ENCODE peak calls at places on chromosomes 13 and 19, in eight cellular contexts. One of them, this sample, is unnamed.

GRCh38 chr13:111153977-111154332 is 38.8 kb downstream of the ARHGEF7 start:
- DNase-seq in psoas muscle: no peak
- DNase-seq in endothelial cell: no peak
- DNase-seq in GM20000: peak; percentile 60
- DNase-seq in Panc1: no peak
- DNase-seq in bronchial epithelial cell: peak; percentile 12
- DNase-seq in type B pancreatic cell: no peak
- DNase-seq in AG09309: no peak
- DNase-seq in this sample: no peak

GRCh38 chr13:31970237-31970930 is 61.2 kb upstream of the FRY start:
- DNase-seq in psoas muscle: no peak
- DNase-seq in endothelial cell: no peak
- DNase-seq in GM20000: no peak
- DNase-seq in Panc1: no peak
- DNase-seq in bronchial epithelial cell: peak; percentile 90
- DNase-seq in type B pancreatic cell: no peak
- DNase-seq in AG09309: peak; percentile 83
- DNase-seq in this sample: no peak

GRCh38 chr19:1908364-1908678 is 3.1 kb downstream of the ADAT3 start:
- DNase-seq in psoas muscle: no peak
- DNase-seq in endothelial cell: no peak
- DNase-seq in GM20000: no peak
- DNase-seq in Panc1: no peak
- DNase-seq in bronchial epithelial cell: no peak
- DNase-seq in type B pancreatic cell: no peak
- DNase-seq in AG09309: no peak
- DNase-seq in this sample: no peak

GRCh38 chr13:19957320-19958118 is 1.0 kb upstream of the ZMYM2 start:
- DNase-seq in psoas muscle: peak; percentile 82
- DNase-seq in endothelial cell: peak; percentile 75
- DNase-seq in GM20000: peak; percentile 69
- DNase-seq in Panc1: no peak
- DNase-seq in bronchial epithelial cell: peak; percentile 66
- DNase-seq in type B pancreatic cell: peak; percentile 84
- DNase-seq in AG09309: peak; percentile 21
- DNase-seq in this sample: peak; percentile 71

GRCh38 chr19:38467541-38468525 is 34.3 kb downstream of the RYR1 start:
- DNase-seq in psoas muscle: no peak
- DNase-seq in endothelial cell: no peak
- DNase-seq in GM20000: no peak
- DNase-seq in Panc1: no peak
- DNase-seq in bronchial epithelial cell: no peak
- DNase-seq in type B pancreatic cell: no peak
- DNase-seq in AG09309: no peak
- DNase-seq in this sample: no peak

GRCh38 chr19:3073931-3074595 is 11.8 kb upstream of the TLE5 start:
- DNase-seq in psoas muscle: no peak
- DNase-seq in endothelial cell: no peak
- DNase-seq in GM20000: no peak
- DNase-seq in Panc1: no peak
- DNase-seq in bronchial epithelial cell: no peak
- DNase-seq in type B pancreatic cell: no peak
- DNase-seq in AG09309: no peak
- DNase-seq in this sample: no peak

GRCh38 chr19:46787331-46788100 is 878 bp downstream of the SLC1A5 start:
- DNase-seq in psoas muscle: peak; percentile 83
- DNase-seq in endothelial cell: peak; percentile 49
- DNase-seq in GM20000: peak; percentile 53
- DNase-seq in Panc1: no peak
- DNase-seq in bronchial epithelial cell: peak; percentile 38
- DNase-seq in type B pancreatic cell: peak; percentile 76
- DNase-seq in AG09309: no peak
- DNase-seq in this sample: peak; percentile 54

GRCh38 chr19:405138-405965 is 3.6 kb downstream of the C2CD4C start:
- DNase-seq in psoas muscle: peak; percentile 36
- DNase-seq in endothelial cell: no peak
- DNase-seq in GM20000: peak; percentile 51
- DNase-seq in Panc1: no peak
- DNase-seq in bronchial epithelial cell: no peak
- DNase-seq in type B pancreatic cell: no peak
- DNase-seq in AG09309: no peak
- DNase-seq in this sample: no peak

GRCh38 chr19:50819636-50820035 is 4.0 kb downstream of the KLK1 start:
- DNase-seq in psoas muscle: no peak
- DNase-seq in endothelial cell: no peak
- DNase-seq in GM20000: no peak
- DNase-seq in Panc1: no peak
- DNase-seq in bronchial epithelial cell: no peak
- DNase-seq in type B pancreatic cell: no peak
- DNase-seq in AG09309: no peak
- DNase-seq in this sample: no peak

GRCh38 chr13:76349700-76350099 is 536.5 kb downstream of the KCTD12 start:
- DNase-seq in psoas muscle: no peak
- DNase-seq in endothelial cell: no peak
- DNase-seq in GM20000: no peak
- DNase-seq in Panc1: no peak
- DNase-seq in bronchial epithelial cell: no peak
- DNase-seq in type B pancreatic cell: no peak
- DNase-seq in AG09309: no peak
- DNase-seq in this sample: no peak

GRCh38 chr19:52904052-52904451 is 6.6 kb upstream of the ZNF320 start:
- DNase-seq in psoas muscle: no peak
- DNase-seq in endothelial cell: no peak
- DNase-seq in GM20000: no peak
- DNase-seq in Panc1: no peak
- DNase-seq in bronchial epithelial cell: no peak
- DNase-seq in type B pancreatic cell: no peak
- DNase-seq in AG09309: no peak
- DNase-seq in this sample: no peak

GRCh38 chr13:95275322-95276118 is 25.7 kb downstream of the ABCC4 start:
- DNase-seq in psoas muscle: no peak
- DNase-seq in endothelial cell: no peak
- DNase-seq in GM20000: no peak
- DNase-seq in Panc1: no peak
- DNase-seq in bronchial epithelial cell: peak; percentile 47
- DNase-seq in type B pancreatic cell: no peak
- DNase-seq in AG09309: no peak
- DNase-seq in this sample: no peak

GRCh38 chr13:107461751-107462150 is 753.6 kb downstream of the LIG4 start:
- DNase-seq in psoas muscle: no peak
- DNase-seq in endothelial cell: no peak
- DNase-seq in GM20000: no peak
- DNase-seq in Panc1: no peak
- DNase-seq in bronchial epithelial cell: no peak
- DNase-seq in type B pancreatic cell: no peak
- DNase-seq in AG09309: no peak
- DNase-seq in this sample: no peak

GRCh38 chr13:77207943-77208342 is 119.0 kb downstream of the MYCBP2 start:
- DNase-seq in psoas muscle: no peak
- DNase-seq in endothelial cell: no peak
- DNase-seq in GM20000: no peak
- DNase-seq in Panc1: no peak
- DNase-seq in bronchial epithelial cell: peak; percentile 81
- DNase-seq in type B pancreatic cell: no peak
- DNase-seq in AG09309: peak; percentile 67
- DNase-seq in this sample: no peak

GRCh38 chr13:100533588-100534041 is 55.0 kb downstream of the GGACT start:
- DNase-seq in psoas muscle: no peak
- DNase-seq in endothelial cell: no peak
- DNase-seq in GM20000: no peak
- DNase-seq in Panc1: no peak
- DNase-seq in bronchial epithelial cell: no peak
- DNase-seq in type B pancreatic cell: peak; percentile 65
- DNase-seq in AG09309: no peak
- DNase-seq in this sample: no peak

GRCh38 chr19:5882421-5882968 is 12.2 kb upstream of the FUT5 start:
- DNase-seq in psoas muscle: no peak
- DNase-seq in endothelial cell: no peak
- DNase-seq in GM20000: no peak
- DNase-seq in Panc1: no peak
- DNase-seq in bronchial epithelial cell: no peak
- DNase-seq in type B pancreatic cell: no peak
- DNase-seq in AG09309: no peak
- DNase-seq in this sample: no peak

GRCh38 chr19:31113250-31113685 is 236.0 kb downstream of the TSHZ3 start:
- DNase-seq in psoas muscle: no peak
- DNase-seq in endothelial cell: no peak
- DNase-seq in GM20000: no peak
- DNase-seq in Panc1: peak; percentile 61
- DNase-seq in bronchial epithelial cell: no peak
- DNase-seq in type B pancreatic cell: no peak
- DNase-seq in AG09309: peak; percentile 29
- DNase-seq in this sample: no peak

GRCh38 chr19:19461671-19462622 is 53.4 kb downstream of the TSSK6 start:
- DNase-seq in psoas muscle: peak; percentile 93
- DNase-seq in endothelial cell: peak; percentile 50
- DNase-seq in GM20000: no peak
- DNase-seq in Panc1: no peak
- DNase-seq in bronchial epithelial cell: no peak
- DNase-seq in type B pancreatic cell: no peak
- DNase-seq in AG09309: no peak
- DNase-seq in this sample: no peak

GRCh38 chr19:7224995-7225394 is 69.2 kb downstream of the INSR start:
- DNase-seq in psoas muscle: no peak
- DNase-seq in endothelial cell: no peak
- DNase-seq in GM20000: no peak
- DNase-seq in Panc1: no peak
- DNase-seq in bronchial epithelial cell: no peak
- DNase-seq in type B pancreatic cell: no peak
- DNase-seq in AG09309: no peak
- DNase-seq in this sample: no peak

GRCh38 chr19:42376177-42376555 is 13.9 kb downstream of the CNFN start:
- DNase-seq in psoas muscle: no peak
- DNase-seq in endothelial cell: no peak
- DNase-seq in GM20000: no peak
- DNase-seq in Panc1: no peak
- DNase-seq in bronchial epithelial cell: no peak
- DNase-seq in type B pancreatic cell: no peak
- DNase-seq in AG09309: no peak
- DNase-seq in this sample: no peak
- TF ChIP-seq CTCF in psoas muscle: no peak
- TF ChIP-seq CTCF in endothelial cell: no peak
- TF ChIP-seq CTCF in GM20000: no peak
- TF ChIP-seq CTCF in Panc1: no peak
- TF ChIP-seq CTCF in bronchial epithelial cell: no peak
- TF ChIP-seq CTCF in type B pancreatic cell: no peak
- TF ChIP-seq CTCF in AG09309: no peak
- TF ChIP-seq CTCF in this sample: no peak

GRCh38 chr13:28636677-28637317 is 22.1 kb upstream of the POMP start:
- DNase-seq in psoas muscle: no peak
- DNase-seq in endothelial cell: peak; percentile 69
- DNase-seq in GM20000: peak; percentile 42
- DNase-seq in Panc1: peak; percentile 25
- DNase-seq in bronchial epithelial cell: peak; percentile 66
- DNase-seq in type B pancreatic cell: no peak
- DNase-seq in AG09309: peak; percentile 47
- DNase-seq in this sample: peak; percentile 43
- TF ChIP-seq CTCF in psoas muscle: peak; percentile 59
- TF ChIP-seq CTCF in endothelial cell: peak; percentile 70
- TF ChIP-seq CTCF in GM20000: peak; percentile 54
- TF ChIP-seq CTCF in Panc1: peak; percentile 86
- TF ChIP-seq CTCF in bronchial epithelial cell: peak; percentile 88
- TF ChIP-seq CTCF in type B pancreatic cell: peak; percentile 80
- TF ChIP-seq CTCF in AG09309: peak; percentile 95
- TF ChIP-seq CTCF in this sample: peak; percentile 68

GRCh38 chr19:12687496-12688196 is at the start of gene GNG14:
- DNase-seq in psoas muscle: no peak
- DNase-seq in endothelial cell: no peak
- DNase-seq in GM20000: no peak
- DNase-seq in Panc1: no peak
- DNase-seq in bronchial epithelial cell: no peak
- DNase-seq in type B pancreatic cell: no peak
- DNase-seq in AG09309: no peak
- DNase-seq in this sample: no peak
- TF ChIP-seq CTCF in psoas muscle: no peak
- TF ChIP-seq CTCF in endothelial cell: no peak
- TF ChIP-seq CTCF in GM20000: no peak
- TF ChIP-seq CTCF in Panc1: no peak
- TF ChIP-seq CTCF in bronchial epithelial cell: no peak
- TF ChIP-seq CTCF in type B pancreatic cell: no peak
- TF ChIP-seq CTCF in AG09309: no peak
- TF ChIP-seq CTCF in this sample: no peak

GRCh38 chr13:73497430-73497829 is 438.6 kb downstream of the KLF5 start:
- DNase-seq in psoas muscle: no peak
- DNase-seq in endothelial cell: no peak
- DNase-seq in GM20000: no peak
- DNase-seq in Panc1: no peak
- DNase-seq in bronchial epithelial cell: peak; percentile 100
- DNase-seq in type B pancreatic cell: no peak
- DNase-seq in AG09309: no peak
- DNase-seq in this sample: no peak
- TF ChIP-seq CTCF in psoas muscle: no peak
- TF ChIP-seq CTCF in endothelial cell: no peak
- TF ChIP-seq CTCF in GM20000: no peak
- TF ChIP-seq CTCF in Panc1: no peak
- TF ChIP-seq CTCF in bronchial epithelial cell: no peak
- TF ChIP-seq CTCF in type B pancreatic cell: no peak
- TF ChIP-seq CTCF in AG09309: no peak
- TF ChIP-seq CTCF in this sample: no peak